ENCODE peak calls at places on chromosomes 2 and 18, in six cellular contexts. M is colonic mucosa, D is lung, X is IMR-90, P is heart left ventricle, H is thoracic aorta. C is an unnamed sample.

GRCh38 chr18:27845897-27846296 is 331.0 kb downstream of the CDH2 start:
- DNase-seq in P (no peak), H (no peak), M (no peak), D (no peak), X (no peak), C (no peak)

GRCh38 chr2:15812187-15812830 is 128.0 kb upstream of the MYCN start:
- DNase-seq in H (no peak), M (no peak), P (no peak), D (no peak), X (no peak), C (no peak)

GRCh38 chr2:236766850-236767249 is 197.2 kb downstream of the ACKR3 start:
- DNase-seq in H (no peak), M (no peak), D (no peak), P (no peak), X (no peak), C (no peak)

GRCh38 chr2:224025874-224026273 is 13.2 kb downstream of the SERPINE2 start:
- DNase-seq in X (no peak), P (no peak), M (no peak), H (no peak), D (no peak), C (no peak)

GRCh38 chr18:56511996-56512395 is 126.4 kb downstream of the TXNL1 start:
- DNase-seq in H (no peak), P (no peak), M (no peak), X (no peak), D (no peak), C (no peak)

GRCh38 chr2:224146356-224147160 is 107.5 kb upstream of the SERPINE2 start:
- DNase-seq in M (no peak), H (no peak), D (no peak), P (no peak), X (no peak), C (no peak)

GRCh38 chr18:79242246-79242645 is 153.5 kb upstream of the NFATC1 start:
- DNase-seq in H (no peak), X (peak), M (no peak), P (no peak), D (no peak), C (no peak)

GRCh38 chr2:25512707-25513106 is 160.7 kb downstream of the DTNB start:
- DNase-seq in M (peak), X (no peak), P (no peak), D (no peak), H (no peak), C (no peak)

GRCh38 chr2:97736608-97737330 is 23.4 kb downstream of the ZAP70 start:
- DNase-seq in M (no peak), P (no peak), D (no peak), H (no peak), X (no peak), C (no peak)

GRCh38 chr2:157421377-157421944 is 22.4 kb downstream of the CYTIP start:
- DNase-seq in D (no peak), H (no peak), X (no peak), P (no peak), M (no peak), C (no peak)

GRCh38 chr18:13175754-13176210 is 42.8 kb upstream of the LDLRAD4 start:
- DNase-seq in P (no peak), H (no peak), D (no peak), X (no peak), M (no peak), C (peak)

GRCh38 chr2:71743995-71744675 is 290.8 kb downstream of the DYSF start:
- DNase-seq in D (no peak), H (no peak), P (no peak), X (no peak), M (no peak), C (peak)

GRCh38 chr2:239692348-239692747 is 291.5 kb upstream of the HDAC4 start:
- DNase-seq in M (peak), D (no peak), X (no peak), H (no peak), P (no peak), C (no peak)

GRCh38 chr18:46387426-46388131 is 269.4 kb downstream of the LOXHD1 start:
- DNase-seq in M (no peak), H (no peak), D (no peak), P (no peak), X (no peak), C (no peak)

GRCh38 chr2:241810304-241811208 is 1.6 kb downstream of the NEU4 start:
- DNase-seq in H (no peak), D (no peak), X (no peak), P (no peak), M (peak), C (no peak)

GRCh38 chr2:241811209-241811951 is 2.4 kb downstream of the NEU4 start:
- DNase-seq in P (peak), M (peak), H (no peak), X (no peak), D (peak), C (no peak)

GRCh38 chr2:241808701-241809382 is at the start of gene NEU4:
- DNase-seq in H (no peak), X (no peak), P (no peak), D (no peak), M (peak), C (no peak)

GRCh38 chr2:241808051-241808450 is 942 bp upstream of the NEU4 start:
- DNase-seq in P (no peak), H (no peak), X (no peak), D (no peak), M (peak), C (peak)

DNA sequence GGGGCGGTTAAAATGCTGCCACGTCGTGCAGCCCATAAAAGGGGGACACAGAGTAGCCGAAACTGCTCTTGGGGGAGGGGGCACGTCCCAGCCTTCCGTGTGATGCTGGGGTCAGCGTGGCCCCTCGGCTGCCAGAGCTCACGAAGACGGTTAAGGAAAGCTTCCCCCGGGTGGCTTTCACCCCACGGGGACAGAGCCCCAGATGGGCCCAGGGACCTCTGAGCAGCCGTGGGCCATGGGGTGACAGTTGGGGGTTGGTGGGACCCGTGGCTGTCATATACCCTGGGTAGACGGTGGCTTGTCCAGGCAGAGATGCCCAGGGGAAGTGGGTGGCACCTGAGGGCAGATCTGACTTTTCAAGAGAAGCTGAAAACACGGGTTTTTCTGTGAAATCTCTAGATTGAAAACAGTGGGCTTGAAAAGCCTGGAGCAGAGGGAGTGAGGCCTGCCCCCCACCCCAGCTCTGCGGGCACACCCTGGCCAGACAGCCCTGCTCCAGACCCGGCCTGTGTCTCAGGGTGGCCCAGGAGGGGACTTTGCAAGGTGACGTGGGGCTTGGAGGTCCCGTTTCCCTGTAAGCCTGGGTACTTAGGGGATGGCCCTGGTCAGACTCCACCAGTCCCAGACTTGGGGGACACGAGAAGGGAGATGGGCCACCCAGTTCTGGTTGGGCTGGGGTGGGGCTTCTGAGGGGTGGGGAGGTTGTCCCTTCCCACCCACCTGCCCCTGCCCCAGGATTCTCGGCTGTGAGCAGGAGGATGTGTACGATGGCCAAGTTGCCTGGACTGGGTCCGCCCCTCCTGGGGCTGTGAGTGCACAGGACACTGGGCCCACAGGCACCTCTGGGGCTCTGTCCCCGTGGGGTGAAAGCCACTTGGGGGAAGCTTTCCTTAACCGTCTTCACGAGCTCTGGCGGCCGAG is 650 bp downstream of the NEU4 start:
- DNase-seq in H (no peak), D (no peak), X (no peak), M (peak), P (no peak), C (no peak)
- H3K4me3 ChIP-seq in H (no peak), D (no peak), X (no peak), M (peak), P (no peak), C (no peak)

GRCh38 chr2:119531292-119531691 is 7.0 kb upstream of the SCTR start:
- DNase-seq in P (no peak), H (no peak), X (no peak), D (no peak), M (no peak), C (no peak)
- TF ChIP-seq CTCF in P (no peak), H (no peak), X (no peak), D (no peak), M (no peak), C (no peak)

GRCh38 chr2:176187306-176188217 is 906 bp upstream of the HOXD1 start:
- DNase-seq in P (no peak), H (no peak), D (no peak), M (peak), X (no peak), C (no peak)
- H3K4me3 ChIP-seq in P (peak), H (peak), D (peak), M (peak), X (peak), C (peak)

GRCh38 chr2:136863468-136863867 is 98.1 kb downstream of the THSD7B start:
- DNase-seq in M (no peak), X (no peak), H (no peak), D (no peak), P (no peak), C (no peak)
- TF ChIP-seq CTCF in M (no peak), X (no peak), H (no peak), D (no peak), P (no peak), C (no peak)

GRCh38 chr2:74502147-74502719 is 2.8 kb upstream of the LBX2 start:
- DNase-seq in P (no peak), X (no peak), H (no peak), M (peak), D (no peak), C (no peak)

GRCh38 chr2:74501335-74502071 is 2.1 kb upstream of the LBX2 start:
- DNase-seq in M (no peak), X (no peak), D (no peak), H (no peak), P (no peak), C (no peak)

GRCh38 chr2:74504591-74504990 is 2.9 kb downstream of the PCGF1 start:
- DNase-seq in D (no peak), M (no peak), P (no peak), X (no peak), H (no peak), C (no peak)

GRCh38 chr2:74503506-74504475 is 3.7 kb downstream of the PCGF1 start:
- DNase-seq in H (no peak), D (no peak), M (no peak), P (no peak), X (no peak), C (no peak)

GRCh38 chr2:74502720-74503505 is 3.5 kb upstream of the LBX2 start:
- DNase-seq in H (no peak), D (peak), X (peak), M (peak), P (peak), C (peak)
- H3K4me3 ChIP-seq in H (peak), D (peak), X (peak), M (peak), P (peak), C (peak)

GRCh38 chr2:5967506-5967905 is 275.3 kb downstream of the SOX11 start:
- DNase-seq in D (peak), X (no peak), H (no peak), M (no peak), P (no peak), C (no peak)

GRCh38 chr2:5974477-5974876 is 282.3 kb downstream of the SOX11 start:
- DNase-seq in X (no peak), D (no peak), H (no peak), M (no peak), P (no peak), C (no peak)

GRCh38 chr2:5970347-5970746 is 278.2 kb downstream of the SOX11 start:
- DNase-seq in D (no peak), M (no peak), P (no peak), H (no peak), X (no peak), C (no peak)

DNA sequence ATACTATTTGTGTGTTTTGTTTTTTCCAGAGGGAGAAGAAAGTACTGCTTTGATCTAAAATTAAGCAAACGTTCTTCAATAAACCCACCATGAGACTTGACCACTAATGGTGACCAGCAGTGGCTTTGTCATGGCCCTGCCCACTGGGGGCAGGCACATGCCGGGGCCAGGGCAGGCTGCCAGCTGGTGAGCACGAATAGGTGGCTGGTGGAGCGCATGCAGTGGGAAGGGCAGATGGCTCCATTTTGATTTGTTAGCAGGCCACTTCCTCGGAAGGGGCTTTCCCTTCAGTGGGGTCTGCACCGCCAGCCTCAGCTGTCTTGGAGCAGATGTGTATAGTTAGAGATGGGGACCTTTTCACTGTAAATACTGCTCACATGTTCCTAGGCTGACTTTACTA is 277.1 kb downstream of the SOX11 start:
- DNase-seq in M (no peak), D (peak), H (no peak), X (no peak), P (no peak), C (no peak)
- TF ChIP-seq CTCF in M (no peak), D (no peak), H (no peak), X (no peak), P (no peak), C (no peak)